ENCODE peak calls at places on chromosomes 7 and 10, in five cellular contexts. One of them, this sample, is unnamed.

GRCh38 chr7:96136600-96137239 is 185.2 kb downstream of the SLC25A13 start:
- DNase-seq in activated CD8-positive, alpha-beta T cell treated with anti-CD3 and anti-CD28 coated beads for 36 hours: no peak
- DNase-seq in stomach: no peak
- DNase-seq in heart right ventricle: no peak
- DNase-seq in lower lobe of right lung: no peak
- DNase-seq in this sample: no peak

GRCh38 chr7:107291434-107291833 is 122.6 kb downstream of the HBP1 start:
- DNase-seq in activated CD8-positive, alpha-beta T cell treated with anti-CD3 and anti-CD28 coated beads for 36 hours: no peak
- DNase-seq in stomach: no peak
- DNase-seq in heart right ventricle: no peak
- DNase-seq in lower lobe of right lung: no peak
- DNase-seq in this sample: no peak

GRCh38 chr7:134820295-134820694 is 40.9 kb downstream of the CALD1 start:
- DNase-seq in activated CD8-positive, alpha-beta T cell treated with anti-CD3 and anti-CD28 coated beads for 36 hours: no peak
- DNase-seq in stomach: no peak
- DNase-seq in heart right ventricle: no peak
- DNase-seq in lower lobe of right lung: no peak
- DNase-seq in this sample: no peak

GRCh38 chr7:74002474-74003017 is 25.4 kb upstream of the ELN start:
- DNase-seq in activated CD8-positive, alpha-beta T cell treated with anti-CD3 and anti-CD28 coated beads for 36 hours: peak; percentile 48
- DNase-seq in stomach: peak; percentile 63
- DNase-seq in heart right ventricle: peak; percentile 57
- DNase-seq in lower lobe of right lung: peak; percentile 73
- DNase-seq in this sample: no peak

GRCh38 chr7:111878788-111879187 is 316.5 kb upstream of the IMMP2L start:
- DNase-seq in activated CD8-positive, alpha-beta T cell treated with anti-CD3 and anti-CD28 coated beads for 36 hours: no peak
- DNase-seq in stomach: no peak
- DNase-seq in heart right ventricle: no peak
- DNase-seq in lower lobe of right lung: no peak
- DNase-seq in this sample: no peak

GRCh38 chr7:155195939-155196523 is 101.6 kb upstream of the INSIG1 start:
- DNase-seq in activated CD8-positive, alpha-beta T cell treated with anti-CD3 and anti-CD28 coated beads for 36 hours: no peak
- DNase-seq in stomach: no peak
- DNase-seq in heart right ventricle: no peak
- DNase-seq in lower lobe of right lung: no peak
- DNase-seq in this sample: no peak

GRCh38 chr10:132196178-132197113 is 9.7 kb downstream of the DPYSL4 start:
- DNase-seq in activated CD8-positive, alpha-beta T cell treated with anti-CD3 and anti-CD28 coated beads for 36 hours: no peak
- DNase-seq in stomach: no peak
- DNase-seq in heart right ventricle: no peak
- DNase-seq in lower lobe of right lung: peak; percentile 33
- DNase-seq in this sample: no peak

GRCh38 chr10:3948843-3949242 is 163.8 kb upstream of the KLF6 start:
- DNase-seq in activated CD8-positive, alpha-beta T cell treated with anti-CD3 and anti-CD28 coated beads for 36 hours: peak; percentile 92
- DNase-seq in stomach: peak; percentile 54
- DNase-seq in heart right ventricle: no peak
- DNase-seq in lower lobe of right lung: no peak
- DNase-seq in this sample: no peak

GRCh38 chr7:116952640-116953371 is 495 bp upstream of the ST7 start:
- DNase-seq in activated CD8-positive, alpha-beta T cell treated with anti-CD3 and anti-CD28 coated beads for 36 hours: no peak
- DNase-seq in stomach: peak; percentile 73
- DNase-seq in heart right ventricle: peak; percentile 48
- DNase-seq in lower lobe of right lung: peak; percentile 91
- DNase-seq in this sample: no peak

GRCh38 chr7:12685550-12685949 is 1.9 kb upstream of the ARL4A start:
- DNase-seq in activated CD8-positive, alpha-beta T cell treated with anti-CD3 and anti-CD28 coated beads for 36 hours: peak; percentile 43
- DNase-seq in stomach: no peak
- DNase-seq in heart right ventricle: peak; percentile 36
- DNase-seq in lower lobe of right lung: no peak
- DNase-seq in this sample: no peak

GRCh38 chr7:99579956-99580777 is 17.9 kb upstream of the TMEM225B start:
- DNase-seq in activated CD8-positive, alpha-beta T cell treated with anti-CD3 and anti-CD28 coated beads for 36 hours: peak; percentile 68
- DNase-seq in stomach: no peak
- DNase-seq in heart right ventricle: peak; percentile 33
- DNase-seq in lower lobe of right lung: no peak
- DNase-seq in this sample: no peak

GRCh38 chr10:21340341-21340740 is 185.1 kb downstream of the SKIDA1 start:
- DNase-seq in activated CD8-positive, alpha-beta T cell treated with anti-CD3 and anti-CD28 coated beads for 36 hours: no peak
- DNase-seq in stomach: no peak
- DNase-seq in heart right ventricle: no peak
- DNase-seq in lower lobe of right lung: no peak
- DNase-seq in this sample: no peak

GRCh38 chr7:84336303-84336702 is 141.7 kb upstream of the SEMA3A start:
- DNase-seq in activated CD8-positive, alpha-beta T cell treated with anti-CD3 and anti-CD28 coated beads for 36 hours: no peak
- DNase-seq in stomach: no peak
- DNase-seq in heart right ventricle: no peak
- DNase-seq in lower lobe of right lung: no peak
- DNase-seq in this sample: peak; percentile 41

GRCh38 chr7:158078161-158078910 is 509.3 kb downstream of the PTPRN2 start:
- DNase-seq in activated CD8-positive, alpha-beta T cell treated with anti-CD3 and anti-CD28 coated beads for 36 hours: no peak
- DNase-seq in stomach: peak; percentile 10
- DNase-seq in heart right ventricle: no peak
- DNase-seq in lower lobe of right lung: no peak
- DNase-seq in this sample: no peak

GRCh38 chr10:107496594-107496993 is 332.1 kb upstream of the SORCS1 start:
- DNase-seq in activated CD8-positive, alpha-beta T cell treated with anti-CD3 and anti-CD28 coated beads for 36 hours: no peak
- DNase-seq in stomach: no peak
- DNase-seq in heart right ventricle: no peak
- DNase-seq in lower lobe of right lung: no peak
- DNase-seq in this sample: no peak

GRCh38 chr10:131202964-131203363 is 108.6 kb downstream of the TCERG1L start:
- DNase-seq in activated CD8-positive, alpha-beta T cell treated with anti-CD3 and anti-CD28 coated beads for 36 hours: no peak
- DNase-seq in stomach: peak; percentile 8
- DNase-seq in heart right ventricle: no peak
- DNase-seq in lower lobe of right lung: no peak
- DNase-seq in this sample: no peak

GRCh38 chr10:475709-476457 is 213.6 kb downstream of the DIP2C start:
- DNase-seq in activated CD8-positive, alpha-beta T cell treated with anti-CD3 and anti-CD28 coated beads for 36 hours: no peak
- DNase-seq in stomach: no peak
- DNase-seq in heart right ventricle: no peak
- DNase-seq in lower lobe of right lung: no peak
- DNase-seq in this sample: no peak

GRCh38 chr7:80967536-80968297 is 48.9 kb upstream of the SEMA3C start:
- DNase-seq in activated CD8-positive, alpha-beta T cell treated with anti-CD3 and anti-CD28 coated beads for 36 hours: no peak
- DNase-seq in stomach: no peak
- DNase-seq in heart right ventricle: no peak
- DNase-seq in lower lobe of right lung: no peak
- DNase-seq in this sample: no peak

GRCh38 chr10:132509506-132510173 is 27.9 kb upstream of the INPP5A start:
- DNase-seq in activated CD8-positive, alpha-beta T cell treated with anti-CD3 and anti-CD28 coated beads for 36 hours: no peak
- DNase-seq in stomach: no peak
- DNase-seq in heart right ventricle: no peak
- DNase-seq in lower lobe of right lung: no peak
- DNase-seq in this sample: no peak

GRCh38 chr10:124619802-124620490 is 124.2 kb downstream of the FAM53B start:
- DNase-seq in activated CD8-positive, alpha-beta T cell treated with anti-CD3 and anti-CD28 coated beads for 36 hours: no peak
- DNase-seq in stomach: no peak
- DNase-seq in heart right ventricle: no peak
- DNase-seq in lower lobe of right lung: no peak
- DNase-seq in this sample: no peak

GRCh38 chr7:122886357-122887081 is at the start of gene CADPS2:
- DNase-seq in activated CD8-positive, alpha-beta T cell treated with anti-CD3 and anti-CD28 coated beads for 36 hours: peak; percentile 19
- DNase-seq in stomach: peak; percentile 90
- DNase-seq in heart right ventricle: peak; percentile 90
- DNase-seq in lower lobe of right lung: peak; percentile 92
- DNase-seq in this sample: peak; percentile 73
- TF ChIP-seq CTCF in activated CD8-positive, alpha-beta T cell treated with anti-CD3 and anti-CD28 coated beads for 36 hours: no peak
- TF ChIP-seq CTCF in stomach: peak; percentile 47
- TF ChIP-seq CTCF in heart right ventricle: peak; percentile 21
- TF ChIP-seq CTCF in lower lobe of right lung: peak; percentile 19
- TF ChIP-seq CTCF in this sample: no peak

GRCh38 chr7:37920305-37920618 is 178 bp upstream of the EPDR1 start:
- DNase-seq in activated CD8-positive, alpha-beta T cell treated with anti-CD3 and anti-CD28 coated beads for 36 hours: no peak
- DNase-seq in stomach: no peak
- DNase-seq in heart right ventricle: no peak
- DNase-seq in lower lobe of right lung: no peak
- DNase-seq in this sample: no peak

GRCh38 chr7:37921876-37922275 is 1.4 kb downstream of the EPDR1 start:
- DNase-seq in activated CD8-positive, alpha-beta T cell treated with anti-CD3 and anti-CD28 coated beads for 36 hours: no peak
- DNase-seq in stomach: no peak
- DNase-seq in heart right ventricle: no peak
- DNase-seq in lower lobe of right lung: no peak
- DNase-seq in this sample: no peak

GRCh38 chr7:37920619-37921339 is at the start of gene EPDR1:
- DNase-seq in activated CD8-positive, alpha-beta T cell treated with anti-CD3 and anti-CD28 coated beads for 36 hours: peak; percentile 67
- DNase-seq in stomach: no peak
- DNase-seq in heart right ventricle: peak; percentile 58
- DNase-seq in lower lobe of right lung: peak; percentile 83
- DNase-seq in this sample: peak; percentile 30

GRCh38 chr7:37923996-37924395 is 3.6 kb downstream of the EPDR1 start:
- DNase-seq in activated CD8-positive, alpha-beta T cell treated with anti-CD3 and anti-CD28 coated beads for 36 hours: no peak
- DNase-seq in stomach: no peak
- DNase-seq in heart right ventricle: no peak
- DNase-seq in lower lobe of right lung: no peak
- DNase-seq in this sample: no peak

DNA sequence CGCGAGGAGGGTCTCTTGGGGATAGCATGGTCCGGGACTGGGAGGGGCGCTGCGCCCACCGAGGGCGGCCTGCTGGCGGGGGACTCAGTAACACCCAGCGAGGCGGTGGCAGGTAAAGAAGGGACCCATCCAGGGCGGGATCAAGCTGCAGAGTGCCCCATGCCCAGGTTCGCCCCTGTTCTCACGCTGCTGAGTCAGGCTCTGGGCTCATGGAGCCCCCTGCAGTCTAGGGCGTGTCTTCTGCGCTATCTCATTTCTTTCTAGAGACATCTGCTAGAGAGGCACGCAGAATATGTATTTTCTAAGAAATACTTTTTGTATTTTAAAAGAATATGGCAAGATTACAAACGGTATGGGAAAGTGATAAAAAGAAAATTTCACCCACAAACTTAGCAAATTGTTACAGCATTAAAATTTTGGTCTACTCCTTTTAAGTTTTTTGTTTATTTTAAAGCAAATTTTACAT is 933 bp downstream of the EPDR1 start:
- DNase-seq in activated CD8-positive, alpha-beta T cell treated with anti-CD3 and anti-CD28 coated beads for 36 hours: peak; percentile 51
- DNase-seq in stomach: no peak
- DNase-seq in heart right ventricle: no peak
- DNase-seq in lower lobe of right lung: peak; percentile 57
- DNase-seq in this sample: peak; percentile 23
- TF ChIP-seq CTCF in activated CD8-positive, alpha-beta T cell treated with anti-CD3 and anti-CD28 coated beads for 36 hours: peak; percentile 11
- TF ChIP-seq CTCF in stomach: no peak
- TF ChIP-seq CTCF in heart right ventricle: no peak
- TF ChIP-seq CTCF in lower lobe of right lung: peak; percentile 18
- TF ChIP-seq CTCF in this sample: no peak

GRCh38 chr10:75400769-75401568 is 595 bp downstream of the ZNF503 start:
- DNase-seq in activated CD8-positive, alpha-beta T cell treated with anti-CD3 and anti-CD28 coated beads for 36 hours: peak; percentile 36
- DNase-seq in stomach: peak; percentile 58
- DNase-seq in heart right ventricle: peak; percentile 54
- DNase-seq in lower lobe of right lung: peak; percentile 78
- DNase-seq in this sample: peak; percentile 53

GRCh38 chr10:75403144-75404022 is 1.8 kb upstream of the ZNF503 start:
- DNase-seq in activated CD8-positive, alpha-beta T cell treated with anti-CD3 and anti-CD28 coated beads for 36 hours: no peak
- DNase-seq in stomach: peak; percentile 63
- DNase-seq in heart right ventricle: peak; percentile 29
- DNase-seq in lower lobe of right lung: peak; percentile 69
- DNase-seq in this sample: peak; percentile 48

GRCh38 chr10:75400163-75400768 is 1.3 kb downstream of the ZNF503 start:
- DNase-seq in activated CD8-positive, alpha-beta T cell treated with anti-CD3 and anti-CD28 coated beads for 36 hours: peak; percentile 20
- DNase-seq in stomach: no peak
- DNase-seq in heart right ventricle: no peak
- DNase-seq in lower lobe of right lung: peak; percentile 68
- DNase-seq in this sample: peak; percentile 56

GRCh38 chr10:75402486-75403143 is 1.1 kb upstream of the ZNF503 start:
- DNase-seq in activated CD8-positive, alpha-beta T cell treated with anti-CD3 and anti-CD28 coated beads for 36 hours: no peak
- DNase-seq in stomach: peak; percentile 42
- DNase-seq in heart right ventricle: peak; percentile 35
- DNase-seq in lower lobe of right lung: peak; percentile 63
- DNase-seq in this sample: peak; percentile 61

DNA sequence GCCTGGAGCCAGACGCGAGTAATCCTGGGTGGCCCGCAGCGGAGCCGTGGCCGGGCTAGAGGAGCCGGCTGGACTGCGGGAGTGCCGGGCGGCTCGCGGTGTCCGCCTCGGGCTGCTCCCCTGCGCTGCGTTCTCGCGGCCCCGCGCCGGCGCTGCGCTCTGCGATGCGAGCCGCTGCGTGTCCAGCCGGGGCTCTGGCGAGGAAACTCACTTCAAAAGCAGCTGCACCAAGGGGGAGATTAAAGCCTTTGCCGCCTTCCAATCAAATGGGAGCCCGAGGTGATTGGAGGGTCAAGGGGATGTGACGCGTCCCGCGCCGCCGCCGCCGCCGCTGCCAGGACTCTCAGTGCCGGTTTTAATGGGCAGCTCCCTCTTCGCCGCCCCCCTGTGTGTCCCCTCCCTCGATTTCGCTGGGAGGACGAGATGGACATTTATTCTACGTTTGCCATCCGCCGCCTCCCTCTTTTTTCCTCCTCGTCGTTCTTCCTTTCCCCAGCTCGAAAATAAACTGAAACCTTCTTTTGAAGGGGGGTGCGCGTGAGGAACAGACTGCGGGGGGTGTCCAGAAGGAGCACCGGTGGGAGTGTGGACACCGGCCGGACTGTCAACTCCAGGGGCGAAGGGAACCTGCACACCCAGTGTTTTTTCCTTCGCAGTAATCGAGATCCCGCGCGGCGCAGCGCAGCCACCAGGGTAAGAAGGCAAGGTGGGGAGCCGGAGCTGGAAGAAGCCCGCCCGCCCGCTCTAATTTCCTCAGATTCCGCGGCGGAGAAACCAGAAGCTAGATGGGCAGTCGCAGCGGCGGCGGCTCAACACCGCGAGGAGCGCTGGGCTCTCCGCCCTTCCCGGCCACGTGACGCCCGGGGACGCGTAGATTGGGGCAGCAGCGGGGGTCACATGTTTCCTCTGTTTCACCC is at the start of gene ZNF503:
- DNase-seq in activated CD8-positive, alpha-beta T cell treated with anti-CD3 and anti-CD28 coated beads for 36 hours: peak; percentile 72
- DNase-seq in stomach: peak; percentile 97
- DNase-seq in heart right ventricle: peak; percentile 97
- DNase-seq in lower lobe of right lung: peak; percentile 97
- DNase-seq in this sample: peak; percentile 85
- TF ChIP-seq CTCF in activated CD8-positive, alpha-beta T cell treated with anti-CD3 and anti-CD28 coated beads for 36 hours: no peak
- TF ChIP-seq CTCF in stomach: peak; percentile 14
- TF ChIP-seq CTCF in heart right ventricle: peak; percentile 9
- TF ChIP-seq CTCF in lower lobe of right lung: peak; percentile 8
- TF ChIP-seq CTCF in this sample: no peak

DNA sequence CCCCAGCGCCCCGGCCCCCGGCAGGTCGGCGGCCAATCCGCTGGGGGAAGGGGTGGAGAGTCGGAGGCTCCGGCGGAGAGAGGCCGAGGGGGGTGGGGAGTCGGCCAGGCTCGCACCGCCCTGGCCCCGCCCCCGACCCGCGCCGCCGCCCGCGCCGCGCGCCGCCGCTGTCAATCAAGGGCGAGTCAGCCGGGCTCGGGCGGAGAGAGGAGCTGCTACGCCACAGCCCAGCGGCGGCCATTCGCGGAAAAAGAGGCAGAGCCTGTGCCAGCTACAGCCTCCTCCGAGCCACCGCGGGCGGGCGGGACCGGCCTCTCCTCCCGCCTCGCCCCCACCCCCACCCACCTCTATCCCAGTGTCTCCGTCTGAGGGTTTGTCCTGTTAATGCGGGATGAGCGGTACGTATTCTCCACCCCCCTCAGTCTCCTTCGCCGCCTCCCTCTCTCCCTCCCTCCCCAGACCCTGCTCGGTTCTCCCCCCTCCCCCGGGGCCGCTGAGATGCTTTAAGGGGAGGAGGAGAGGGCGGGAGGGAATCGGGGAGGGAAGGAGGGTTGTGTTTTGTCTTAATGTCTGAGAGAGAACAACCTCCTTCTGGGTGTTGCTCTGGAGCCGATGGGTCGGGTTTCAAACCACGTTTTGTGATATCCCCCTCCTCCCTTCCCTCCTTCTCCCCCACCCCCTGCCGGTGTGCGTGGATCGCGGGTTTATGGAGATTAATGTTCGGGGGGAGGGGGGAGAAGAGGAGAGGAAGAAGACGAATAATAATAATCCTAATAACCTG is at the start of gene SP4:
- DNase-seq in activated CD8-positive, alpha-beta T cell treated with anti-CD3 and anti-CD28 coated beads for 36 hours: peak; percentile 95
- DNase-seq in stomach: peak; percentile 96
- DNase-seq in heart right ventricle: peak; percentile 95
- DNase-seq in lower lobe of right lung: peak; percentile 96
- DNase-seq in this sample: peak; percentile 96
- TF ChIP-seq CTCF in activated CD8-positive, alpha-beta T cell treated with anti-CD3 and anti-CD28 coated beads for 36 hours: no peak
- TF ChIP-seq CTCF in stomach: no peak
- TF ChIP-seq CTCF in heart right ventricle: no peak
- TF ChIP-seq CTCF in lower lobe of right lung: no peak
- TF ChIP-seq CTCF in this sample: no peak

This sample was measured in GM13977.